ENCODE peak calls at places on chromosomes 12 and 14, in six cellular contexts. One of them, this sample, is unnamed.
A peak's percentile ranks its signal among the peaks of the same experiment; 100 is the strongest.

GRCh38 chr12:112121780-112122565 is 3.4 kb upstream of the TRAFD1 start:
- DNase-seq in OCI-LY7: no peak
- DNase-seq in endothelial cell of umbilical vein: no peak
- DNase-seq in T-helper 9 cell: no peak
- DNase-seq in cardiac muscle cell: peak; percentile 30
- DNase-seq in stimulated activated naive CD8-positive, alpha-beta T cell treated with anti-CD3 and anti-CD28 coated beads, Interleukin-15, Interleukin-2, amounts not matched to agents 100 U/mL and 50 U/mL, for 24 hours: no peak
- DNase-seq in this sample: no peak

GRCh38 chr12:89064780-89065179 is 287.5 kb downstream of the DUSP6 start:
- DNase-seq in endothelial cell of umbilical vein: no peak
- DNase-seq in OCI-LY7: no peak
- DNase-seq in T-helper 9 cell: no peak
- DNase-seq in cardiac muscle cell: no peak
- DNase-seq in stimulated activated naive CD8-positive, alpha-beta T cell treated with anti-CD3 and anti-CD28 coated beads, Interleukin-15, Interleukin-2, amounts not matched to agents 100 U/mL and 50 U/mL, for 24 hours: no peak
- DNase-seq in this sample: peak; percentile 23

GRCh38 chr12:70043490-70044138 is 199.6 kb upstream of the CNOT2 start:
- DNase-seq in OCI-LY7: no peak
- DNase-seq in T-helper 9 cell: no peak
- DNase-seq in stimulated activated naive CD8-positive, alpha-beta T cell treated with anti-CD3 and anti-CD28 coated beads, Interleukin-15, Interleukin-2, amounts not matched to agents 100 U/mL and 50 U/mL, for 24 hours: no peak
- DNase-seq in endothelial cell of umbilical vein: no peak
- DNase-seq in cardiac muscle cell: no peak
- DNase-seq in this sample: no peak

GRCh38 chr12:6280053-6280469 is 30.4 kb upstream of the PLEKHG6 start:
- DNase-seq in stimulated activated naive CD8-positive, alpha-beta T cell treated with anti-CD3 and anti-CD28 coated beads, Interleukin-15, Interleukin-2, amounts not matched to agents 100 U/mL and 50 U/mL, for 24 hours: no peak
- DNase-seq in OCI-LY7: no peak
- DNase-seq in endothelial cell of umbilical vein: peak; percentile 81
- DNase-seq in cardiac muscle cell: no peak
- DNase-seq in T-helper 9 cell: no peak
- DNase-seq in this sample: no peak

GRCh38 chr14:103555559-103556337 is 6.7 kb downstream of the BAG5 start:
- DNase-seq in endothelial cell of umbilical vein: no peak
- DNase-seq in T-helper 9 cell: no peak
- DNase-seq in cardiac muscle cell: peak; percentile 28
- DNase-seq in OCI-LY7: no peak
- DNase-seq in stimulated activated naive CD8-positive, alpha-beta T cell treated with anti-CD3 and anti-CD28 coated beads, Interleukin-15, Interleukin-2, amounts not matched to agents 100 U/mL and 50 U/mL, for 24 hours: no peak
- DNase-seq in this sample: no peak

GRCh38 chr12:91628656-91629055 is 446.0 kb upstream of the DCN start:
- DNase-seq in OCI-LY7: no peak
- DNase-seq in endothelial cell of umbilical vein: no peak
- DNase-seq in cardiac muscle cell: no peak
- DNase-seq in T-helper 9 cell: no peak
- DNase-seq in stimulated activated naive CD8-positive, alpha-beta T cell treated with anti-CD3 and anti-CD28 coated beads, Interleukin-15, Interleukin-2, amounts not matched to agents 100 U/mL and 50 U/mL, for 24 hours: no peak
- DNase-seq in this sample: no peak

GRCh38 chr12:68893741-68894140 is 39.2 kb downstream of the CPM start:
- DNase-seq in T-helper 9 cell: no peak
- DNase-seq in cardiac muscle cell: no peak
- DNase-seq in stimulated activated naive CD8-positive, alpha-beta T cell treated with anti-CD3 and anti-CD28 coated beads, Interleukin-15, Interleukin-2, amounts not matched to agents 100 U/mL and 50 U/mL, for 24 hours: no peak
- DNase-seq in endothelial cell of umbilical vein: no peak
- DNase-seq in OCI-LY7: no peak
- DNase-seq in this sample: no peak

GRCh38 chr12:1357171-1357570 is 237.2 kb downstream of the FBXL14 start:
- DNase-seq in cardiac muscle cell: peak; percentile 68
- DNase-seq in stimulated activated naive CD8-positive, alpha-beta T cell treated with anti-CD3 and anti-CD28 coated beads, Interleukin-15, Interleukin-2, amounts not matched to agents 100 U/mL and 50 U/mL, for 24 hours: no peak
- DNase-seq in T-helper 9 cell: no peak
- DNase-seq in OCI-LY7: no peak
- DNase-seq in endothelial cell of umbilical vein: no peak
- DNase-seq in this sample: no peak

GRCh38 chr12:90024261-90024660 is 315.6 kb upstream of the ATP2B1 start:
- DNase-seq in T-helper 9 cell: no peak
- DNase-seq in stimulated activated naive CD8-positive, alpha-beta T cell treated with anti-CD3 and anti-CD28 coated beads, Interleukin-15, Interleukin-2, amounts not matched to agents 100 U/mL and 50 U/mL, for 24 hours: no peak
- DNase-seq in endothelial cell of umbilical vein: peak; percentile 30
- DNase-seq in OCI-LY7: no peak
- DNase-seq in cardiac muscle cell: no peak
- DNase-seq in this sample: no peak

GRCh38 chr14:25121342-25122129 is 71.6 kb upstream of the STXBP6 start:
- DNase-seq in stimulated activated naive CD8-positive, alpha-beta T cell treated with anti-CD3 and anti-CD28 coated beads, Interleukin-15, Interleukin-2, amounts not matched to agents 100 U/mL and 50 U/mL, for 24 hours: no peak
- DNase-seq in endothelial cell of umbilical vein: no peak
- DNase-seq in cardiac muscle cell: peak; percentile 13
- DNase-seq in T-helper 9 cell: no peak
- DNase-seq in OCI-LY7: no peak
- DNase-seq in this sample: no peak

GRCh38 chr14:20413785-20414117 is 450 bp upstream of the TEP1 start:
- DNase-seq in cardiac muscle cell: peak; percentile 6
- DNase-seq in endothelial cell of umbilical vein: peak; percentile 30
- DNase-seq in OCI-LY7: peak; percentile 31
- DNase-seq in stimulated activated naive CD8-positive, alpha-beta T cell treated with anti-CD3 and anti-CD28 coated beads, Interleukin-15, Interleukin-2, amounts not matched to agents 100 U/mL and 50 U/mL, for 24 hours: peak; percentile 28
- DNase-seq in T-helper 9 cell: no peak
- DNase-seq in this sample: peak; percentile 42

GRCh38 chr12:1507308-1507707 is 87.1 kb downstream of the FBXL14 start:
- DNase-seq in stimulated activated naive CD8-positive, alpha-beta T cell treated with anti-CD3 and anti-CD28 coated beads, Interleukin-15, Interleukin-2, amounts not matched to agents 100 U/mL and 50 U/mL, for 24 hours: no peak
- DNase-seq in endothelial cell of umbilical vein: no peak
- DNase-seq in T-helper 9 cell: no peak
- DNase-seq in cardiac muscle cell: no peak
- DNase-seq in OCI-LY7: no peak
- DNase-seq in this sample: no peak

GRCh38 chr12:120141336-120141735 is 24.8 kb upstream of the RAB35 start:
- DNase-seq in endothelial cell of umbilical vein: no peak
- DNase-seq in T-helper 9 cell: no peak
- DNase-seq in cardiac muscle cell: no peak
- DNase-seq in OCI-LY7: no peak
- DNase-seq in stimulated activated naive CD8-positive, alpha-beta T cell treated with anti-CD3 and anti-CD28 coated beads, Interleukin-15, Interleukin-2, amounts not matched to agents 100 U/mL and 50 U/mL, for 24 hours: no peak
- DNase-seq in this sample: no peak

GRCh38 chr12:13223176-13223806 is 26.8 kb downstream of the EMP1 start:
- DNase-seq in OCI-LY7: no peak
- DNase-seq in endothelial cell of umbilical vein: no peak
- DNase-seq in cardiac muscle cell: no peak
- DNase-seq in stimulated activated naive CD8-positive, alpha-beta T cell treated with anti-CD3 and anti-CD28 coated beads, Interleukin-15, Interleukin-2, amounts not matched to agents 100 U/mL and 50 U/mL, for 24 hours: no peak
- DNase-seq in T-helper 9 cell: no peak
- DNase-seq in this sample: no peak

GRCh38 chr12:67498981-67499380 is 149.6 kb upstream of the DYRK2 start:
- DNase-seq in cardiac muscle cell: no peak
- DNase-seq in endothelial cell of umbilical vein: no peak
- DNase-seq in T-helper 9 cell: no peak
- DNase-seq in OCI-LY7: no peak
- DNase-seq in stimulated activated naive CD8-positive, alpha-beta T cell treated with anti-CD3 and anti-CD28 coated beads, Interleukin-15, Interleukin-2, amounts not matched to agents 100 U/mL and 50 U/mL, for 24 hours: no peak
- DNase-seq in this sample: no peak

GRCh38 chr12:122150127-122150681 is 23.8 kb downstream of the IL31 start:
- DNase-seq in OCI-LY7: no peak
- DNase-seq in cardiac muscle cell: no peak
- DNase-seq in stimulated activated naive CD8-positive, alpha-beta T cell treated with anti-CD3 and anti-CD28 coated beads, Interleukin-15, Interleukin-2, amounts not matched to agents 100 U/mL and 50 U/mL, for 24 hours: no peak
- DNase-seq in T-helper 9 cell: no peak
- DNase-seq in endothelial cell of umbilical vein: no peak
- DNase-seq in this sample: no peak

GRCh38 chr12:128856791-128857078 is 3.5 kb downstream of the GLT1D1 start:
- DNase-seq in endothelial cell of umbilical vein: no peak
- DNase-seq in cardiac muscle cell: no peak
- DNase-seq in stimulated activated naive CD8-positive, alpha-beta T cell treated with anti-CD3 and anti-CD28 coated beads, Interleukin-15, Interleukin-2, amounts not matched to agents 100 U/mL and 50 U/mL, for 24 hours: no peak
- DNase-seq in OCI-LY7: no peak
- DNase-seq in T-helper 9 cell: no peak
- DNase-seq in this sample: no peak

GRCh38 chr12:2397356-2398045 is 344.7 kb downstream of the CACNA1C start:
- DNase-seq in OCI-LY7: no peak
- DNase-seq in cardiac muscle cell: no peak
- DNase-seq in endothelial cell of umbilical vein: no peak
- DNase-seq in stimulated activated naive CD8-positive, alpha-beta T cell treated with anti-CD3 and anti-CD28 coated beads, Interleukin-15, Interleukin-2, amounts not matched to agents 100 U/mL and 50 U/mL, for 24 hours: no peak
- DNase-seq in T-helper 9 cell: no peak
- DNase-seq in this sample: no peak

GRCh38 chr14:100294213-100294962 is 11.9 kb downstream of the SLC25A29 start:
- DNase-seq in OCI-LY7: peak; percentile 26
- DNase-seq in cardiac muscle cell: no peak
- DNase-seq in T-helper 9 cell: no peak
- DNase-seq in stimulated activated naive CD8-positive, alpha-beta T cell treated with anti-CD3 and anti-CD28 coated beads, Interleukin-15, Interleukin-2, amounts not matched to agents 100 U/mL and 50 U/mL, for 24 hours: no peak
- DNase-seq in endothelial cell of umbilical vein: no peak
- DNase-seq in this sample: no peak

GRCh38 chr14:53152909-53153701 is at the start of gene DDHD1:
- DNase-seq in cardiac muscle cell: peak; percentile 88
- DNase-seq in T-helper 9 cell: peak; percentile 84
- DNase-seq in stimulated activated naive CD8-positive, alpha-beta T cell treated with anti-CD3 and anti-CD28 coated beads, Interleukin-15, Interleukin-2, amounts not matched to agents 100 U/mL and 50 U/mL, for 24 hours: peak; percentile 87
- DNase-seq in OCI-LY7: peak; percentile 89
- DNase-seq in endothelial cell of umbilical vein: peak; percentile 67
- DNase-seq in this sample: peak; percentile 88

GRCh38 chr12:12398026-12398859 is 41.4 kb downstream of the BORCS5 start:
- DNase-seq in OCI-LY7: no peak
- DNase-seq in cardiac muscle cell: no peak
- DNase-seq in stimulated activated naive CD8-positive, alpha-beta T cell treated with anti-CD3 and anti-CD28 coated beads, Interleukin-15, Interleukin-2, amounts not matched to agents 100 U/mL and 50 U/mL, for 24 hours: no peak
- DNase-seq in endothelial cell of umbilical vein: peak; percentile 75
- DNase-seq in T-helper 9 cell: no peak
- DNase-seq in this sample: no peak

GRCh38 chr12:89390802-89391673 is 38.7 kb upstream of the DUSP6 start:
- DNase-seq in cardiac muscle cell: no peak
- DNase-seq in stimulated activated naive CD8-positive, alpha-beta T cell treated with anti-CD3 and anti-CD28 coated beads, Interleukin-15, Interleukin-2, amounts not matched to agents 100 U/mL and 50 U/mL, for 24 hours: peak; percentile 21
- DNase-seq in T-helper 9 cell: no peak
- DNase-seq in endothelial cell of umbilical vein: peak; percentile 62
- DNase-seq in OCI-LY7: no peak
- DNase-seq in this sample: peak; percentile 14

GRCh38 chr14:61395115-61395725 is 73.8 kb downstream of the PRKCH start:
- DNase-seq in cardiac muscle cell: no peak
- DNase-seq in OCI-LY7: no peak
- DNase-seq in endothelial cell of umbilical vein: no peak
- DNase-seq in T-helper 9 cell: no peak
- DNase-seq in stimulated activated naive CD8-positive, alpha-beta T cell treated with anti-CD3 and anti-CD28 coated beads, Interleukin-15, Interleukin-2, amounts not matched to agents 100 U/mL and 50 U/mL, for 24 hours: no peak
- DNase-seq in this sample: no peak

GRCh38 chr12:39401459-39401858 is 41.5 kb downstream of the KIF21A start:
- DNase-seq in OCI-LY7: no peak
- DNase-seq in endothelial cell of umbilical vein: no peak
- DNase-seq in stimulated activated naive CD8-positive, alpha-beta T cell treated with anti-CD3 and anti-CD28 coated beads, Interleukin-15, Interleukin-2, amounts not matched to agents 100 U/mL and 50 U/mL, for 24 hours: no peak
- DNase-seq in cardiac muscle cell: no peak
- DNase-seq in T-helper 9 cell: no peak
- DNase-seq in this sample: no peak

GRCh38 chr12:86117711-86118110 is 138.5 kb downstream of the MGAT4C start:
- DNase-seq in endothelial cell of umbilical vein: no peak
- DNase-seq in cardiac muscle cell: no peak
- DNase-seq in T-helper 9 cell: no peak
- DNase-seq in stimulated activated naive CD8-positive, alpha-beta T cell treated with anti-CD3 and anti-CD28 coated beads, Interleukin-15, Interleukin-2, amounts not matched to agents 100 U/mL and 50 U/mL, for 24 hours: no peak
- DNase-seq in OCI-LY7: no peak
- DNase-seq in this sample: no peak

GRCh38 chr14:29030121-29030520 is 263.5 kb downstream of the FOXG1 start:
- DNase-seq in endothelial cell of umbilical vein: no peak
- DNase-seq in stimulated activated naive CD8-positive, alpha-beta T cell treated with anti-CD3 and anti-CD28 coated beads, Interleukin-15, Interleukin-2, amounts not matched to agents 100 U/mL and 50 U/mL, for 24 hours: no peak
- DNase-seq in cardiac muscle cell: no peak
- DNase-seq in T-helper 9 cell: no peak
- DNase-seq in OCI-LY7: no peak
- DNase-seq in this sample: no peak

GRCh38 chr12:65895031-65895430 is 70.7 kb downstream of the HMGA2 start:
- DNase-seq in stimulated activated naive CD8-positive, alpha-beta T cell treated with anti-CD3 and anti-CD28 coated beads, Interleukin-15, Interleukin-2, amounts not matched to agents 100 U/mL and 50 U/mL, for 24 hours: no peak
- DNase-seq in T-helper 9 cell: no peak
- DNase-seq in cardiac muscle cell: no peak
- DNase-seq in endothelial cell of umbilical vein: no peak
- DNase-seq in OCI-LY7: no peak
- DNase-seq in this sample: no peak

This sample was measured in activated CD4-positive, alpha-beta memory T cell treated with anti-CD3 and anti-CD28 coated beads for 36 hours.